ENCODE peak calls at places on chromosome 2, in seven cellular contexts. G is IMR-90, K is H9, Y is trophoblast cell, N is mesendoderm, T is H1, Q is mesenchymal stem cell. P is an unnamed sample.

GRCh38 chr2:112821682-112822081 is 14.9 kb downstream of the IL1B start:
- DNase-seq in G (no peak), K (no peak), Y (no peak), N (no peak), T (no peak), Q (no peak), P (no peak)

GRCh38 chr2:237588044-237588696 is 2.4 kb downstream of the RAB17 start:
- DNase-seq in G (no peak), K (no peak), Y (no peak), N (no peak), T (no peak), Q (no peak), P (no peak)

GRCh38 chr2:95024306-95024880 is 1.1 kb upstream of the MAL start:
- DNase-seq in G (no peak), K (no peak), Y (no peak), N (no peak), T (no peak), Q (no peak), P (no peak)

GRCh38 chr2:241720099-241720498 is 14.3 kb upstream of the D2HGDH start:
- DNase-seq in G (no peak), K (no peak), Y (no peak), N (no peak), T (no peak), Q (no peak), P (no peak)

GRCh38 chr2:133516405-133517028 is 51.7 kb downstream of the NCKAP5 start:
- DNase-seq in G (peak; percentile 15), K (no peak), Y (no peak), N (no peak), T (no peak), Q (no peak), P (no peak)

GRCh38 chr2:231355802-231356473 is 39.6 kb upstream of the B3GNT7 start:
- DNase-seq in G (no peak), K (no peak), Y (peak; percentile 44), N (peak; percentile 51), T (no peak), Q (no peak), P (no peak)

GRCh38 chr2:8154936-8155335 is 526.9 kb upstream of the ID2 start:
- DNase-seq in G (peak; percentile 85), K (no peak), Y (no peak), N (no peak), T (no peak), Q (peak; percentile 56), P (no peak)

GRCh38 chr2:55805662-55806061 is 112.0 kb upstream of the PNPT1 start:
- DNase-seq in G (no peak), K (no peak), Y (no peak), N (no peak), T (no peak), Q (no peak), P (no peak)

GRCh38 chr2:147027451-147027850 is 817.4 kb upstream of the ACVR2A start:
- DNase-seq in G (no peak), K (no peak), Y (no peak), N (no peak), T (no peak), Q (peak; percentile 42), P (no peak)

GRCh38 chr2:222303828-222304736 is 5.3 kb upstream of the PAX3 start:
- DNase-seq in G (no peak), K (no peak), Y (no peak), N (no peak), T (no peak), Q (no peak), P (no peak)

GRCh38 chr2:176138526-176139169 is 9.1 kb downstream of the HOXD8 start:
- DNase-seq in G (no peak), K (peak; percentile 29), Y (no peak), N (no peak), T (no peak), Q (no peak), P (no peak)

GRCh38 chr2:23557455-23557854 is 172.5 kb downstream of the KLHL29 start:
- DNase-seq in G (no peak), K (no peak), Y (no peak), N (no peak), T (no peak), Q (no peak), P (no peak)

GRCh38 chr2:61853848-61854434 is at the start of gene FAM161A:
- DNase-seq in G (peak; percentile 77), K (peak; percentile 89), Y (peak; percentile 70), N (peak; percentile 92), T (peak; percentile 49), Q (peak; percentile 90), P (peak; percentile 87)

GRCh38 chr2:64819774-64820688 is 166.3 kb upstream of the SERTAD2 start:
- DNase-seq in G (no peak), K (no peak), Y (no peak), N (no peak), T (no peak), Q (no peak), P (no peak)

GRCh38 chr2:238060096-238060541 is 682 bp upstream of the SCLY start:
- DNase-seq in G (peak; percentile 9), K (no peak), Y (no peak), N (peak; percentile 55), T (no peak), Q (no peak), P (no peak)

GRCh38 chr2:197838589-197838988 is 34.2 kb downstream of the PLCL1 start:
- DNase-seq in G (no peak), K (no peak), Y (no peak), N (no peak), T (no peak), Q (no peak), P (no peak)

GRCh38 chr2:111119847-111120252 is 864 bp upstream of the BCL2L11 start:
- DNase-seq in G (no peak), K (no peak), Y (no peak), N (no peak), T (no peak), Q (no peak), P (peak; percentile 27)

GRCh38 chr2:241087420-241088268 is 14.4 kb downstream of the MTERF4 start:
- DNase-seq in G (no peak), K (no peak), Y (no peak), N (no peak), T (no peak), Q (no peak), P (no peak)

GRCh38 chr2:234291765-234292204 is 205.1 kb downstream of the ARL4C start:
- DNase-seq in G (peak; percentile 77), K (no peak), Y (no peak), N (no peak), T (no peak), Q (peak; percentile 79), P (no peak)

GRCh38 chr2:186734957-186735734 is 41.3 kb downstream of the FAM171B start:
- DNase-seq in G (no peak), K (peak; percentile 56), Y (no peak), N (no peak), T (peak; percentile 21), Q (no peak), P (no peak)
- H3K4ac ChIP-seq in G (no peak overlapping the region), K (no peak overlapping the region), Y (no peak overlapping the region), N (no peak overlapping the region), T (peak overlapping the region; percentile 85), Q (no peak overlapping the region), P (no peak overlapping the region)

GRCh38 chr2:63652063-63652985 is 63.6 kb downstream of the MDH1 start:
- DNase-seq in G (no peak), K (no peak), Y (no peak), N (no peak), T (no peak), Q (no peak), P (no peak)

GRCh38 chr2:63654959-63655358 is 66.2 kb downstream of the MDH1 start:
- DNase-seq in G (no peak), K (no peak), Y (no peak), N (no peak), T (no peak), Q (no peak), P (no peak)

GRCh38 chr2:63651361-63651760 is 62.6 kb downstream of the MDH1 start:
- DNase-seq in G (no peak), K (no peak), Y (no peak), N (no peak), T (no peak), Q (no peak), P (no peak)

GRCh38 chr2:63648632-63649031 is 59.9 kb downstream of the MDH1 start:
- DNase-seq in G (no peak), K (no peak), Y (no peak), N (no peak), T (no peak), Q (no peak), P (no peak)

DNA sequence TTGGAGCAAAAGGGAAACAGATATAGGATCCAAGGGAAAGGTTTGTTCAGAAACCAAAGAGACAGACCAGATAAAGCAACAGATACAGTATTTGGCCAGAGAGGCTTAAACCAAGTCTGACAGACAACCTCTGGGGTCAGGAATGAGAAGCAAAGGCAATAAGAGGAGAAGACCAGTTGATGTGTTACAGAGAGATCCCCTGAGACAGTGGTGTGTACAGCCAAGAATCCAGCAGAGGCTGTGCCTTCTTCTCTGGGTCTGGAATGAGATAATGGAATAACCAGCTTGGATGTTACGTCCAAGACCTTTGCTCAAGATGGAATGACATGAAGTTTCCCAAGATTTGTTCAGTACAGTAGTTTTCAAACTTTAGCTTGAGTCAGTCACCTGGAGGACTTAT is 61.1 kb downstream of the MDH1 start:
- DNase-seq in G (no peak), K (no peak), Y (no peak), N (no peak), T (no peak), Q (no peak), P (no peak)
- H3K4ac ChIP-seq in G (no peak overlapping the region), K (no peak overlapping the region), Y (no peak overlapping the region), N (no peak overlapping the region), T (no peak overlapping the region), Q (no peak overlapping the region), P (no peak overlapping the region)

DNA sequence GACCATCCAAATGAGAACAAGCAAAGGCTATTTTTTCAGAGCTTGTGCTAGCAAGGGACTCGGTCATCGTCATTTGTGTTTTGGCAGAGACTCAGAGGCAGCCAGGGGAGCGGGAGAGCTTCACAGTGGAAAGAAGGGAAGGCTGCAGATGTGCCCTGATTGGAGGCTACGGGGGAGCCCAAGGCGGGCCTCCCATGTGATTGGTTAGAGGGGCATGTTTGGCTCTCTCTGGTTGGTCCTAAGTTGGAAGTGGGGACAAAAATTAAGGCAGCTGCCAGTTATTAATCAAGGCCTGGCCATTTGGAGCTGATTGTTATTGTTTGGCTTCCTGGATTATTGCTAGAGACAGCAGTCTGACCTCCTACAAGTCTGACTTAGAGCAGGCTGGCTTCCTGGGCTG is 5.7 kb downstream of the FER1L5 start:
- DNase-seq in G (no peak), K (no peak), Y (no peak), N (no peak), T (no peak), Q (no peak), P (no peak)
- H3K4ac ChIP-seq in G (no peak overlapping the region), K (no peak overlapping the region), Y (no peak overlapping the region), N (no peak overlapping the region), T (no peak overlapping the region), Q (no peak overlapping the region), P (no peak overlapping the region)

GRCh38 chr2:223897669-223898314 is 47.3 kb downstream of the WDFY1 start:
- DNase-seq in G (no peak), K (no peak), Y (no peak), N (no peak), T (no peak), Q (no peak), P (no peak)
- H3K4ac ChIP-seq in G (no peak overlapping the region), K (no peak overlapping the region), Y (no peak overlapping the region), N (no peak overlapping the region), T (no peak overlapping the region), Q (no peak overlapping the region), P (no peak overlapping the region)

GRCh38 chr2:85903849-85904248 is 15.1 kb upstream of the ST3GAL5 start:
- DNase-seq in G (no peak), K (no peak), Y (no peak), N (no peak), T (no peak), Q (no peak), P (no peak)
- H3K4ac ChIP-seq in G (no peak overlapping the region), K (no peak overlapping the region), Y (no peak overlapping the region), N (no peak overlapping the region), T (no peak overlapping the region), Q (no peak overlapping the region), P (no peak overlapping the region)

GRCh38 chr2:161165811-161166210 is 5.6 kb downstream of the TANK start:
- DNase-seq in G (peak; percentile 11), K (no peak), Y (no peak), N (no peak), T (no peak), Q (peak; percentile 20), P (no peak)
- H3K4ac ChIP-seq in G (peak overlapping the region; percentile 89), K (no peak overlapping the region), Y (no peak overlapping the region), N (no peak overlapping the region), T (no peak overlapping the region), Q (no peak overlapping the region), P (no peak overlapping the region)